ENCODE peak calls at places on chromosomes 4 and X, in four cellular contexts. One of them, this sample, is unnamed.

GRCh38 chr4:177005801-177006230 is 213.1 kb upstream of the VEGFC start:
- DNase-seq in tibial artery: no peak
- DNase-seq in Peyer's patch: no peak
- DNase-seq in astrocyte: peak; percentile 89
- DNase-seq in this sample: no peak

GRCh38 chr4:98601719-98602118 is 56.7 kb downstream of the TSPAN5 start:
- DNase-seq in tibial artery: no peak
- DNase-seq in Peyer's patch: no peak
- DNase-seq in astrocyte: peak; percentile 42
- DNase-seq in this sample: peak; percentile 26

GRCh38 chr4:25928956-25929336 is 14.9 kb downstream of the SMIM20 start:
- DNase-seq in tibial artery: no peak
- DNase-seq in Peyer's patch: no peak
- DNase-seq in astrocyte: peak; percentile 32
- DNase-seq in this sample: no peak

GRCh38 chr4:123444298-123444731 is 47.7 kb downstream of the SPRY1 start:
- DNase-seq in tibial artery: no peak
- DNase-seq in Peyer's patch: peak; percentile 56
- DNase-seq in astrocyte: peak; percentile 37
- DNase-seq in this sample: no peak

GRCh38 chr4:38730830-38731646 is 51.8 kb downstream of the TLR10 start:
- DNase-seq in tibial artery: peak; percentile 88
- DNase-seq in Peyer's patch: peak; percentile 90
- DNase-seq in astrocyte: peak; percentile 97
- DNase-seq in this sample: peak; percentile 78

GRCh38 chr4:144699565-144699964 is 53.6 kb downstream of the HHIP start:
- DNase-seq in tibial artery: no peak
- DNase-seq in Peyer's patch: no peak
- DNase-seq in astrocyte: peak; percentile 72
- DNase-seq in this sample: no peak

GRCh38 chr4:69843932-69844331 is 16.0 kb downstream of the SULT1E1 start:
- DNase-seq in tibial artery: no peak
- DNase-seq in Peyer's patch: no peak
- DNase-seq in astrocyte: no peak
- DNase-seq in this sample: no peak

GRCh38 chr4:142121951-142122350 is 485.6 kb downstream of the IL15 start:
- DNase-seq in tibial artery: no peak
- DNase-seq in Peyer's patch: no peak
- DNase-seq in astrocyte: no peak
- DNase-seq in this sample: no peak

GRCh38 chr4:2042207-2042946 is 16.8 kb upstream of the NAT8L start:
- DNase-seq in tibial artery: no peak
- DNase-seq in Peyer's patch: peak; percentile 58
- DNase-seq in astrocyte: no peak
- DNase-seq in this sample: peak; percentile 28

GRCh38 chrX:23752740-23753435 is 9.8 kb upstream of the ACOT9 start:
- DNase-seq in tibial artery: no peak
- DNase-seq in Peyer's patch: no peak
- DNase-seq in astrocyte: peak; percentile 62
- DNase-seq in this sample: no peak

GRCh38 chrX:84047339-84047738 is 140.7 kb downstream of the RPS6KA6 start:
- DNase-seq in tibial artery: no peak
- DNase-seq in Peyer's patch: no peak
- DNase-seq in astrocyte: no peak
- DNase-seq in this sample: no peak

GRCh38 chr4:82217986-82218715 is 155.6 kb downstream of the HNRNPD start:
- DNase-seq in tibial artery: no peak
- DNase-seq in Peyer's patch: no peak
- DNase-seq in astrocyte: no peak
- DNase-seq in this sample: peak; percentile 16

GRCh38 chr4:53119685-53120084 is 246.2 kb downstream of the SCFD2 start:
- DNase-seq in tibial artery: no peak
- DNase-seq in Peyer's patch: no peak
- DNase-seq in astrocyte: peak; percentile 78
- DNase-seq in this sample: no peak

GRCh38 chr4:25031077-25031606 is 396 bp upstream of the LGI2 start:
- DNase-seq in tibial artery: peak; percentile 75
- DNase-seq in Peyer's patch: no peak
- DNase-seq in astrocyte: peak; percentile 26
- DNase-seq in this sample: no peak

GRCh38 chr4:97215426-97215825 is 927.9 kb downstream of the STPG2 start:
- DNase-seq in tibial artery: no peak
- DNase-seq in Peyer's patch: no peak
- DNase-seq in astrocyte: no peak
- DNase-seq in this sample: no peak

GRCh38 chr4:55406545-55406944 is 10.8 kb downstream of the TMEM165 start:
- DNase-seq in tibial artery: no peak
- DNase-seq in Peyer's patch: no peak
- DNase-seq in astrocyte: no peak
- DNase-seq in this sample: no peak

GRCh38 chr4:160159457-160159856 is 1056.6 kb downstream of the RAPGEF2 start:
- DNase-seq in tibial artery: no peak
- DNase-seq in Peyer's patch: no peak
- DNase-seq in astrocyte: no peak
- DNase-seq in this sample: no peak

GRCh38 chr4:126530996-126531585 is 1101.7 kb upstream of the INTU start:
- DNase-seq in tibial artery: no peak
- DNase-seq in Peyer's patch: no peak
- DNase-seq in astrocyte: peak; percentile 54
- DNase-seq in this sample: no peak

GRCh38 chr4:148444296-148445070 is 2.3 kb upstream of the NR3C2 start:
- DNase-seq in tibial artery: peak; percentile 68
- DNase-seq in Peyer's patch: peak; percentile 76
- DNase-seq in astrocyte: no peak
- DNase-seq in this sample: peak; percentile 38

GRCh38 chr4:123163501-123163900 is 233.1 kb upstream of the SPRY1 start:
- DNase-seq in tibial artery: no peak
- DNase-seq in Peyer's patch: no peak
- DNase-seq in astrocyte: no peak
- DNase-seq in this sample: no peak

GRCh38 chrX:275967-276587 is 5.1 kb upstream of the PLCXD1 start:
- DNase-seq in tibial artery: peak; percentile 82
- DNase-seq in Peyer's patch: peak; percentile 83
- DNase-seq in astrocyte: peak; percentile 22
- DNase-seq in this sample: peak; percentile 39

GRCh38 chrX:68795741-68796140 is 33.1 kb upstream of the EFNB1 start:
- DNase-seq in tibial artery: no peak
- DNase-seq in Peyer's patch: no peak
- DNase-seq in astrocyte: no peak
- DNase-seq in this sample: no peak

GRCh38 chr4:60729194-60729593 is 470.9 kb upstream of the ADGRL3 start:
- DNase-seq in tibial artery: no peak
- DNase-seq in Peyer's patch: no peak
- DNase-seq in astrocyte: peak; percentile 51
- DNase-seq in this sample: no peak

GRCh38 chrX:130081421-130082045 is 28.8 kb downstream of the ELF4 start:
- DNase-seq in tibial artery: peak; percentile 64
- DNase-seq in Peyer's patch: no peak
- DNase-seq in astrocyte: no peak
- DNase-seq in this sample: no peak

GRCh38 chrX:130083107-130083490 is 27.2 kb downstream of the ELF4 start:
- DNase-seq in tibial artery: no peak
- DNase-seq in Peyer's patch: no peak
- DNase-seq in astrocyte: no peak
- DNase-seq in this sample: no peak

GRCh38 chrX:130080791-130081367 is 29.4 kb downstream of the ELF4 start:
- DNase-seq in tibial artery: no peak
- DNase-seq in Peyer's patch: no peak
- DNase-seq in astrocyte: no peak
- DNase-seq in this sample: no peak

GRCh38 chrX:130083656-130084382 is 26.5 kb downstream of the ELF4 start:
- DNase-seq in tibial artery: no peak
- DNase-seq in Peyer's patch: no peak
- DNase-seq in astrocyte: no peak
- DNase-seq in this sample: no peak

DNA sequence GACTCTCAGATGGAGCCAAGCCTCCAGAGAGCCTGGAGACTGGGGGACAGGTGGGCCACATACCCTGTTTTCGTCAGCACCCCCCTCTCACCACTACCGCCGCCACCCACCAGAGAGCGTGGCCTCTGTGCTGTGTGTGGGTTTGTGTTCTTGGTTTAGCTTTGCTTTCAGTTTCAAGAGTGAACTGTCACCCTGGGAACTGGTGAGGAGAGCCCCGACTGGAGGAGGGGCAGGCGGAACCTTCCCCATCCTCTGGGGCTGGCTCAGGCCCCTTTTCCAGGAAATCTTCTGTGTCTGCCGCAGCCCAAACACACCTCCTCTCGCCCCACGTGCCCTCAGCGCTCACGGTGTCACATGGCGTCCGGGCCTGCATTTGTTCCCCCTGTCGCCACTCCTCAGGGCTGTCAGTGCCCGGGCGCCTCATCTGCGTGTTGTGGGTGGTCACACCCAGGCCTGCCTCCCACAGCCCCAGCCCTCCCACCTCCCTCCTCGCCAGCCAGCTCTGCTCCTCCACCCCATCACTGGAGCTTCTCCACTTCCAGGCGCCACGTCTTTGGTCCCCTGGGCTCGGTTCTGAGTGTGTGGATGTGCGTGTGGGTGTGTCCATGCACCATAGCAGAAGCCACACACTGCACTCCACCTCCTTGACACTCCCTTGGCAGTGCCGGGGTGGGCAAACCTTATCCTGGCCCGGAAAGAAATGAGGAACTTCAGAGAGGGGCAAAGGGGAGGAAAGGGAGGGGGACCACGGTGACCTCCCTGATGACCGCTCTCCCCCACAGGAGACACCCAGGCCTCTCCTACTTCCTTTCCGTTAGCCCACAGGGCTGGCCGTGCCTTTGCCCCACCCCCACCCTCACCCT is 27.8 kb downstream of the ELF4 start:
- DNase-seq in tibial artery: peak; percentile 64
- DNase-seq in Peyer's patch: no peak
- DNase-seq in astrocyte: no peak
- DNase-seq in this sample: peak; percentile 95
- H3K4me1 ChIP-seq in tibial artery: peaks cover 5% of the 10 kb centered on the region
- H3K4me1 ChIP-seq in Peyer's patch: peaks cover 32% of the 10 kb centered on the region
- H3K4me1 ChIP-seq in astrocyte: peaks cover 8% of the 10 kb centered on the region
- H3K4me1 ChIP-seq in this sample: peaks cover 75% of the 10 kb centered on the region

GRCh38 chr4:181951265-181951664 is 291.9 kb upstream of the TENM3 start:
- DNase-seq in tibial artery: no peak
- DNase-seq in Peyer's patch: no peak
- DNase-seq in astrocyte: no peak
- DNase-seq in this sample: no peak
- H3K27ac ChIP-seq in tibial artery: no peak overlapping the region
- H3K27ac ChIP-seq in Peyer's patch: no peak overlapping the region
- H3K27ac ChIP-seq in astrocyte: peak overlapping the region; percentile 88
- H3K27ac ChIP-seq in this sample: no peak overlapping the region

DNA sequence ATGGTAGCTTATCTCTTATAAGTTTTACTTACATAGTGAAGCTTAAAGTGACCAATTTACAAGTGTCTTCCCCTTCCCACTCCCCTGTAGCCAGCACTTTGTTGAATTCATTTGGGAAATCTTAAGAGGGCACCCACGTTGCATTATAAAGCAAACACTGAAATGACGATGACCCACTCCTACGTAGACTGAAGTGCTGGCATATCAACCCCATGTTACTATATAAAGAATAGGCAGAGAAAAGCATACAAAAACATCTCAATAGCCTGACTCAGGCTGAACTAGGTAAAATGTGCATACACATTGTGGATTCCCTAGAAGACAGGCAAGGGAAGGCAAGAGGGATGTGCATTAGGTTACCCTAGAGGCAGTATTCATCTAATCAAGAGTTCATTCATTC is 313.4 kb downstream of the TENM3 start:
- DNase-seq in tibial artery: no peak
- DNase-seq in Peyer's patch: no peak
- DNase-seq in astrocyte: peak; percentile 83
- DNase-seq in this sample: no peak
- H3K4me1 ChIP-seq in tibial artery: no peaks in the 10 kb centered on the region
- H3K4me1 ChIP-seq in Peyer's patch: no peaks in the 10 kb centered on the region
- H3K4me1 ChIP-seq in astrocyte: peaks cover 22% of the 10 kb centered on the region
- H3K4me1 ChIP-seq in this sample: no peaks in the 10 kb centered on the region

GRCh38 chr4:19575959-19576358 is 675.7 kb upstream of the SLIT2 start:
- DNase-seq in tibial artery: no peak
- DNase-seq in Peyer's patch: no peak
- DNase-seq in astrocyte: no peak
- DNase-seq in this sample: no peak

GRCh38 chr4:19580090-19580489 is 671.6 kb upstream of the SLIT2 start:
- DNase-seq in tibial artery: no peak
- DNase-seq in Peyer's patch: no peak
- DNase-seq in astrocyte: peak; percentile 57
- DNase-seq in this sample: no peak

DNA sequence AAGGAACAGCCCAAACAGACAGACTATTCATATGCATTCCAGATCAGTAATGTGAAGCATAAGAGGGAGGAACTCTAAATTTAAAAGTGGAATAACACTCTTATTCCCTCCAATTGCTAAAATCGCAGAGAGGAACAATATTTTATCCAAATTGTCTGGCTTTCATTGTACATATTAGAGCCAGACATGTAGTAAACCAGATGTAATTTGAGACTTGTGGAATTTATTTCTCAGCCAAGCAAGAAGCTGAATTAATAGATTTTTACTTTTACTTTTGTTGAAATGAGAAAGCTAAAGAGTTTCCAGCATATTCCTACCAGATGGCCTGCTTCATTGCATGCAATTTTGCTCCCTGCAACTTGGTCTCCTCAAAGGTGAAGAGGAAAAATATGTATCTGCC is 674.6 kb upstream of the SLIT2 start:
- DNase-seq in tibial artery: no peak
- DNase-seq in Peyer's patch: no peak
- DNase-seq in astrocyte: no peak
- DNase-seq in this sample: no peak
- H3K27ac ChIP-seq in tibial artery: no peak overlapping the region
- H3K27ac ChIP-seq in Peyer's patch: no peak overlapping the region
- H3K27ac ChIP-seq in astrocyte: no peak overlapping the region
- H3K27ac ChIP-seq in this sample: no peak overlapping the region

DNA sequence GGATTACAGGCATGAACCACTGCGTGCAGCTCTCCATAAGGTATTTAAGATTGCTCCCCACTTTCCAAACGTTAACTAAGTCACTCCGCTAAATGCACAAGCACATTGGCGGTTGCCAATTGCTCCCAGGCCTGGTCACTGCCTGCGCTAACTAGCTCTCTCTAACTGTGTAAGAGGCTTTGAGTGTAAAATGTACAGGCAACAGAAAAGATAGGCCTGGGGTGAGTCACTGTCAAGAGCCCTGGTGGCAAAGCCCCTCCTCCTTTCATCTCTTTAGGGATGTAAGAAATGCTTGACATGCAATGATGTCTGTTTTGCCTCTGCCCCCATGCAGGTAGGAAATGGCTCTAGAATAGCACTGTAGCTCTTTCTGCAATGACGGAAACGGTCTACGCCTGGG is 329.7 kb upstream of the GATB start:
- DNase-seq in tibial artery: no peak
- DNase-seq in Peyer's patch: no peak
- DNase-seq in astrocyte: no peak
- DNase-seq in this sample: no peak
- H3K4me1 ChIP-seq in tibial artery: peaks cover 3% of the 10 kb centered on the region
- H3K4me1 ChIP-seq in Peyer's patch: no peaks in the 10 kb centered on the region
- H3K4me1 ChIP-seq in astrocyte: peaks cover 7% of the 10 kb centered on the region
- H3K4me1 ChIP-seq in this sample: peaks cover 5% of the 10 kb centered on the region